ENCODE peak calls at places on chromosomes 11 and 22, in nine cellular contexts. One of them, this sample, is unnamed.

GRCh38 chr22:46693634-46694422 is 44.2 kb downstream of the CERK start:
- DNase-seq in body of pancreas: no peak
- DNase-seq in GM20000: no peak
- DNase-seq in progenitor cell of endocrine pancreas: no peak
- DNase-seq in fibroblast of lung: no peak
- DNase-seq in fibroblast of villous mesenchyme: no peak
- DNase-seq in heart left ventricle: no peak
- DNase-seq in RWPE1: no peak
- DNase-seq in fibroblast of the aortic adventitia: no peak
- DNase-seq in this sample: no peak

GRCh38 chr11:12900496-12900895 is 108.6 kb upstream of the RASSF10 start:
- DNase-seq in fibroblast of villous mesenchyme: peak; percentile 83
- DNase-seq in RWPE1: peak; percentile 86
- DNase-seq in progenitor cell of endocrine pancreas: no peak
- DNase-seq in fibroblast of lung: peak; percentile 98
- DNase-seq in fibroblast of the aortic adventitia: peak; percentile 93
- DNase-seq in GM20000: no peak
- DNase-seq in heart left ventricle: no peak
- DNase-seq in body of pancreas: no peak
- DNase-seq in this sample: no peak

GRCh38 chr22:32200752-32201151 is 4.1 kb downstream of the RFPL2 start:
- DNase-seq in RWPE1: no peak
- DNase-seq in heart left ventricle: no peak
- DNase-seq in body of pancreas: no peak
- DNase-seq in fibroblast of lung: no peak
- DNase-seq in fibroblast of villous mesenchyme: no peak
- DNase-seq in progenitor cell of endocrine pancreas: no peak
- DNase-seq in fibroblast of the aortic adventitia: no peak
- DNase-seq in GM20000: no peak
- DNase-seq in this sample: no peak

GRCh38 chr11:293852-294661 is 5.1 kb downstream of the PGGHG start:
- DNase-seq in fibroblast of lung: no peak
- DNase-seq in fibroblast of the aortic adventitia: no peak
- DNase-seq in RWPE1: no peak
- DNase-seq in progenitor cell of endocrine pancreas: no peak
- DNase-seq in body of pancreas: peak; percentile 25
- DNase-seq in GM20000: no peak
- DNase-seq in fibroblast of villous mesenchyme: no peak
- DNase-seq in heart left ventricle: no peak
- DNase-seq in this sample: no peak

GRCh38 chr22:17866127-17866526 is 91.9 kb upstream of the BID start:
- DNase-seq in heart left ventricle: no peak
- DNase-seq in fibroblast of lung: no peak
- DNase-seq in progenitor cell of endocrine pancreas: no peak
- DNase-seq in fibroblast of villous mesenchyme: no peak
- DNase-seq in fibroblast of the aortic adventitia: no peak
- DNase-seq in RWPE1: no peak
- DNase-seq in body of pancreas: no peak
- DNase-seq in GM20000: no peak
- DNase-seq in this sample: peak; percentile 66

GRCh38 chr11:117189941-117190544 is 9.1 kb upstream of the TAGLN start:
- DNase-seq in fibroblast of the aortic adventitia: no peak
- DNase-seq in fibroblast of villous mesenchyme: no peak
- DNase-seq in heart left ventricle: no peak
- DNase-seq in progenitor cell of endocrine pancreas: no peak
- DNase-seq in body of pancreas: no peak
- DNase-seq in RWPE1: no peak
- DNase-seq in fibroblast of lung: no peak
- DNase-seq in GM20000: no peak
- DNase-seq in this sample: no peak

GRCh38 chr11:80722616-80723015 is 1281.8 kb upstream of the TENM4 start:
- DNase-seq in progenitor cell of endocrine pancreas: no peak
- DNase-seq in RWPE1: peak; percentile 39
- DNase-seq in GM20000: no peak
- DNase-seq in fibroblast of the aortic adventitia: no peak
- DNase-seq in heart left ventricle: no peak
- DNase-seq in fibroblast of villous mesenchyme: peak; percentile 11
- DNase-seq in fibroblast of lung: peak; percentile 9
- DNase-seq in body of pancreas: no peak
- DNase-seq in this sample: no peak

GRCh38 chr22:50527921-50528681 is 1.7 kb downstream of the TYMP start:
- DNase-seq in body of pancreas: no peak
- DNase-seq in fibroblast of the aortic adventitia: no peak
- DNase-seq in heart left ventricle: no peak
- DNase-seq in progenitor cell of endocrine pancreas: no peak
- DNase-seq in fibroblast of lung: no peak
- DNase-seq in RWPE1: no peak
- DNase-seq in GM20000: no peak
- DNase-seq in fibroblast of villous mesenchyme: no peak
- DNase-seq in this sample: no peak

GRCh38 chr11:40104941-40105550 is 1354.4 kb downstream of the LRRC4C start:
- DNase-seq in body of pancreas: no peak
- DNase-seq in fibroblast of villous mesenchyme: no peak
- DNase-seq in fibroblast of lung: no peak
- DNase-seq in fibroblast of the aortic adventitia: no peak
- DNase-seq in GM20000: no peak
- DNase-seq in heart left ventricle: no peak
- DNase-seq in RWPE1: no peak
- DNase-seq in progenitor cell of endocrine pancreas: no peak
- DNase-seq in this sample: no peak

GRCh38 chr11:119094816-119095065 is 6.9 kb downstream of the DPAGT1 start:
- DNase-seq in heart left ventricle: peak; percentile 85
- DNase-seq in fibroblast of the aortic adventitia: peak; percentile 80
- DNase-seq in body of pancreas: peak; percentile 91
- DNase-seq in RWPE1: peak; percentile 34
- DNase-seq in fibroblast of lung: peak; percentile 84
- DNase-seq in fibroblast of villous mesenchyme: peak; percentile 87
- DNase-seq in progenitor cell of endocrine pancreas: no peak
- DNase-seq in GM20000: peak; percentile 81
- DNase-seq in this sample: no peak

GRCh38 chr22:50622723-50623327 is 5.1 kb downstream of the ARSA start:
- DNase-seq in progenitor cell of endocrine pancreas: no peak
- DNase-seq in RWPE1: no peak
- DNase-seq in fibroblast of the aortic adventitia: no peak
- DNase-seq in GM20000: no peak
- DNase-seq in body of pancreas: peak; percentile 95
- DNase-seq in heart left ventricle: no peak
- DNase-seq in fibroblast of villous mesenchyme: no peak
- DNase-seq in fibroblast of lung: no peak
- DNase-seq in this sample: no peak

GRCh38 chr22:17157714-17158113 is 1.4 kb downstream of the HDHD5 start:
- DNase-seq in RWPE1: no peak
- DNase-seq in progenitor cell of endocrine pancreas: no peak
- DNase-seq in heart left ventricle: no peak
- DNase-seq in fibroblast of villous mesenchyme: no peak
- DNase-seq in GM20000: no peak
- DNase-seq in fibroblast of lung: no peak
- DNase-seq in fibroblast of the aortic adventitia: no peak
- DNase-seq in body of pancreas: no peak
- DNase-seq in this sample: no peak

GRCh38 chr22:40033586-40034380 is 39.0 kb downstream of the FAM83F start:
- DNase-seq in body of pancreas: no peak
- DNase-seq in fibroblast of villous mesenchyme: no peak
- DNase-seq in GM20000: no peak
- DNase-seq in RWPE1: no peak
- DNase-seq in heart left ventricle: no peak
- DNase-seq in fibroblast of the aortic adventitia: no peak
- DNase-seq in progenitor cell of endocrine pancreas: no peak
- DNase-seq in fibroblast of lung: no peak
- DNase-seq in this sample: no peak

GRCh38 chr11:32779131-32779530 is 15.3 kb downstream of the CCDC73 start:
- DNase-seq in fibroblast of lung: no peak
- DNase-seq in GM20000: no peak
- DNase-seq in fibroblast of the aortic adventitia: no peak
- DNase-seq in body of pancreas: no peak
- DNase-seq in fibroblast of villous mesenchyme: no peak
- DNase-seq in RWPE1: no peak
- DNase-seq in heart left ventricle: no peak
- DNase-seq in progenitor cell of endocrine pancreas: no peak
- DNase-seq in this sample: no peak

GRCh38 chr11:130606181-130606580 is 157.7 kb downstream of the ADAMTS15 start:
- DNase-seq in RWPE1: no peak
- DNase-seq in progenitor cell of endocrine pancreas: no peak
- DNase-seq in fibroblast of the aortic adventitia: peak; percentile 46
- DNase-seq in fibroblast of villous mesenchyme: no peak
- DNase-seq in GM20000: no peak
- DNase-seq in heart left ventricle: no peak
- DNase-seq in fibroblast of lung: peak; percentile 31
- DNase-seq in body of pancreas: no peak
- DNase-seq in this sample: no peak

GRCh38 chr11:65856689-65857499 is 1.1 kb downstream of the CFL1 start:
- DNase-seq in heart left ventricle: peak; percentile 85
- DNase-seq in fibroblast of lung: peak; percentile 56
- DNase-seq in fibroblast of the aortic adventitia: peak; percentile 65
- DNase-seq in GM20000: peak; percentile 86
- DNase-seq in fibroblast of villous mesenchyme: peak; percentile 70
- DNase-seq in RWPE1: no peak
- DNase-seq in body of pancreas: peak; percentile 75
- DNase-seq in progenitor cell of endocrine pancreas: peak; percentile 48
- DNase-seq in this sample: peak; percentile 49

GRCh38 chr11:83206771-83207413 is 13.4 kb downstream of the ANKRD42 start:
- DNase-seq in heart left ventricle: no peak
- DNase-seq in body of pancreas: no peak
- DNase-seq in GM20000: no peak
- DNase-seq in progenitor cell of endocrine pancreas: no peak
- DNase-seq in fibroblast of villous mesenchyme: peak; percentile 67
- DNase-seq in RWPE1: no peak
- DNase-seq in fibroblast of the aortic adventitia: no peak
- DNase-seq in fibroblast of lung: no peak
- DNase-seq in this sample: no peak

GRCh38 chr11:10267821-10268220 is 26.2 kb downstream of the SBF2 start:
- DNase-seq in fibroblast of lung: no peak
- DNase-seq in RWPE1: no peak
- DNase-seq in heart left ventricle: no peak
- DNase-seq in progenitor cell of endocrine pancreas: no peak
- DNase-seq in fibroblast of villous mesenchyme: peak; percentile 26
- DNase-seq in GM20000: no peak
- DNase-seq in fibroblast of the aortic adventitia: no peak
- DNase-seq in body of pancreas: no peak
- DNase-seq in this sample: no peak

GRCh38 chr11:32594272-32594671 is 10.6 kb downstream of the EIF3M start:
- DNase-seq in RWPE1: no peak
- DNase-seq in heart left ventricle: no peak
- DNase-seq in progenitor cell of endocrine pancreas: no peak
- DNase-seq in GM20000: no peak
- DNase-seq in body of pancreas: no peak
- DNase-seq in fibroblast of lung: no peak
- DNase-seq in fibroblast of villous mesenchyme: no peak
- DNase-seq in fibroblast of the aortic adventitia: no peak
- DNase-seq in this sample: no peak

GRCh38 chr11:19838994-19839768 is 126.5 kb downstream of the NAV2 start:
- DNase-seq in fibroblast of the aortic adventitia: no peak
- DNase-seq in RWPE1: no peak
- DNase-seq in body of pancreas: no peak
- DNase-seq in fibroblast of villous mesenchyme: no peak
- DNase-seq in progenitor cell of endocrine pancreas: no peak
- DNase-seq in GM20000: no peak
- DNase-seq in fibroblast of lung: peak; percentile 19
- DNase-seq in heart left ventricle: no peak
- DNase-seq in this sample: no peak

GRCh38 chr11:109971184-109971523 is 122.0 kb upstream of the ZC3H12C start:
- DNase-seq in fibroblast of villous mesenchyme: peak; percentile 59
- DNase-seq in fibroblast of the aortic adventitia: peak; percentile 75
- DNase-seq in heart left ventricle: peak; percentile 26
- DNase-seq in body of pancreas: no peak
- DNase-seq in RWPE1: no peak
- DNase-seq in progenitor cell of endocrine pancreas: no peak
- DNase-seq in GM20000: no peak
- DNase-seq in fibroblast of lung: peak; percentile 76
- DNase-seq in this sample: no peak

GRCh38 chr11:126355926-126356897 is 726 bp downstream of the ST3GAL4 start:
- DNase-seq in fibroblast of lung: peak; percentile 20
- DNase-seq in fibroblast of the aortic adventitia: peak; percentile 22
- DNase-seq in fibroblast of villous mesenchyme: no peak
- DNase-seq in GM20000: peak; percentile 47
- DNase-seq in RWPE1: peak; percentile 25
- DNase-seq in heart left ventricle: no peak
- DNase-seq in body of pancreas: no peak
- DNase-seq in progenitor cell of endocrine pancreas: peak; percentile 25
- DNase-seq in this sample: no peak

GRCh38 chr11:100855466-100856067 is 168.5 kb downstream of the ARHGAP42 start:
- DNase-seq in progenitor cell of endocrine pancreas: no peak
- DNase-seq in body of pancreas: no peak
- DNase-seq in fibroblast of the aortic adventitia: peak; percentile 83
- DNase-seq in GM20000: peak; percentile 20
- DNase-seq in heart left ventricle: no peak
- DNase-seq in fibroblast of villous mesenchyme: peak; percentile 80
- DNase-seq in fibroblast of lung: peak; percentile 62
- DNase-seq in RWPE1: peak; percentile 27
- DNase-seq in this sample: no peak
- TF ChIP-seq CTCF in progenitor cell of endocrine pancreas: peak; percentile 75
- TF ChIP-seq CTCF in body of pancreas: peak; percentile 73
- TF ChIP-seq CTCF in fibroblast of the aortic adventitia: peak; percentile 53
- TF ChIP-seq CTCF in GM20000: peak; percentile 27
- TF ChIP-seq CTCF in heart left ventricle: peak; percentile 71
- TF ChIP-seq CTCF in fibroblast of villous mesenchyme: peak; percentile 54
- TF ChIP-seq CTCF in fibroblast of lung: peak; percentile 49
- TF ChIP-seq CTCF in RWPE1: peak; percentile 54
- TF ChIP-seq CTCF in this sample: peak; percentile 80

GRCh38 chr22:26431151-26431995 is 2.3 kb downstream of the ASPHD2 start:
- DNase-seq in fibroblast of villous mesenchyme: peak; percentile 24
- DNase-seq in RWPE1: no peak
- DNase-seq in body of pancreas: no peak
- DNase-seq in progenitor cell of endocrine pancreas: no peak
- DNase-seq in fibroblast of lung: no peak
- DNase-seq in GM20000: peak; percentile 69
- DNase-seq in heart left ventricle: no peak
- DNase-seq in fibroblast of the aortic adventitia: no peak
- DNase-seq in this sample: no peak
- TF ChIP-seq CTCF in fibroblast of villous mesenchyme: no peak
- TF ChIP-seq CTCF in RWPE1: no peak
- TF ChIP-seq CTCF in body of pancreas: no peak
- TF ChIP-seq CTCF in progenitor cell of endocrine pancreas: no peak
- TF ChIP-seq CTCF in fibroblast of lung: no peak
- TF ChIP-seq CTCF in GM20000: no peak
- TF ChIP-seq CTCF in heart left ventricle: no peak
- TF ChIP-seq CTCF in fibroblast of the aortic adventitia: no peak
- TF ChIP-seq CTCF in this sample: no peak

GRCh38 chr11:7353100-7353499 is 101.4 kb downstream of the SYT9 start:
- DNase-seq in body of pancreas: no peak
- DNase-seq in heart left ventricle: no peak
- DNase-seq in GM20000: peak; percentile 41
- DNase-seq in fibroblast of the aortic adventitia: peak; percentile 33
- DNase-seq in fibroblast of villous mesenchyme: peak; percentile 16
- DNase-seq in fibroblast of lung: no peak
- DNase-seq in RWPE1: no peak
- DNase-seq in progenitor cell of endocrine pancreas: no peak
- DNase-seq in this sample: peak; percentile 3
- TF ChIP-seq CTCF in body of pancreas: peak; percentile 35
- TF ChIP-seq CTCF in heart left ventricle: no peak
- TF ChIP-seq CTCF in GM20000: peak; percentile 46
- TF ChIP-seq CTCF in fibroblast of the aortic adventitia: peak; percentile 47
- TF ChIP-seq CTCF in fibroblast of villous mesenchyme: peak; percentile 50
- TF ChIP-seq CTCF in fibroblast of lung: peak; percentile 4
- TF ChIP-seq CTCF in RWPE1: no peak
- TF ChIP-seq CTCF in progenitor cell of endocrine pancreas: peak; percentile 55
- TF ChIP-seq CTCF in this sample: peak; percentile 64

DNA sequence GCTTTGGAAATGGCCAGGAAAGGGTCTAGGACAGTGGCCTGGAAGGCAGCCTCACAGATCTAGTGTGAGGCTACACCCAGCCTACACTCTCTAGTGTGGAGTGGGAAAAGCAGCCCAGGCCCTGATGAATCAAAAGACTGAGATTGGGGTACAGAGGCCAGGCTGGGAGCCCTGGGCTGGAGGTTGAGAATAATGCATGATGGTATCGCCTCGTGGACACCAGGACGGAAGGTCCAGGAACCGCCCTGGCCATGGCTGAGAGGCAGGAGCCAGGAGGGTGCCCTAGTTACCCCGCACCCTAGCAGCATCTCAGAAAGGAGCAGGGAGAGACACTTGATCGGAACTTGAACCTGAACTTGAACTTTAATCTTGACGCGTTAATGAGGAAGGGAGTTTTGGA is 40.5 kb upstream of the NFAM1 start:
- DNase-seq in fibroblast of the aortic adventitia: no peak
- DNase-seq in heart left ventricle: no peak
- DNase-seq in progenitor cell of endocrine pancreas: no peak
- DNase-seq in body of pancreas: no peak
- DNase-seq in fibroblast of villous mesenchyme: no peak
- DNase-seq in RWPE1: no peak
- DNase-seq in GM20000: no peak
- DNase-seq in fibroblast of lung: no peak
- DNase-seq in this sample: no peak
- TF ChIP-seq CTCF in fibroblast of the aortic adventitia: no peak
- TF ChIP-seq CTCF in heart left ventricle: no peak
- TF ChIP-seq CTCF in progenitor cell of endocrine pancreas: no peak
- TF ChIP-seq CTCF in body of pancreas: no peak
- TF ChIP-seq CTCF in fibroblast of villous mesenchyme: no peak
- TF ChIP-seq CTCF in RWPE1: no peak
- TF ChIP-seq CTCF in GM20000: no peak
- TF ChIP-seq CTCF in fibroblast of lung: no peak
- TF ChIP-seq CTCF in this sample: no peak

This sample was measured in neural crest cell.